ENCODE peak calls at places on chromosomes 7 and 10, in seven cellular contexts. J is PC-9, D is HL-60, B is GM12891, K is renal cortical epithelial cell, G is epithelial cell of esophagus, Y is cerebellar cortex. W is an unnamed sample.

GRCh38 chr10:78623577-78624215 is 445.1 kb upstream of the ZMIZ1 start:
- DNase-seq in J (peak), B (no peak), K (peak), Y (no peak), D (no peak), G (peak), W (no peak)

GRCh38 chr10:73446926-73447325 is 13.6 kb upstream of the MSS51 start:
- DNase-seq in D (no peak), Y (no peak), G (no peak), K (no peak), J (no peak), B (no peak), W (no peak)

GRCh38 chr7:2796358-2797352 is 47.5 kb downstream of the GNA12 start:
- DNase-seq in D (no peak), B (no peak), G (no peak), J (no peak), K (peak), Y (no peak), W (no peak)

GRCh38 chr7:25069900-25070443 is 55.1 kb downstream of the CYCS start:
- DNase-seq in B (peak), J (peak), D (peak), K (peak), G (peak), Y (peak), W (peak)

GRCh38 chr7:7642081-7642480 is 1.5 kb downstream of the UMAD1 start:
- DNase-seq in D (no peak), G (no peak), Y (peak), J (no peak), B (no peak), K (no peak), W (no peak)

GRCh38 chr10:128996092-128996491 is 470.9 kb upstream of the MGMT start:
- DNase-seq in J (no peak), Y (no peak), B (no peak), D (no peak), G (no peak), K (no peak), W (no peak)

GRCh38 chr7:18053177-18053928 is 25.7 kb upstream of the PRPS1L1 start:
- DNase-seq in G (peak), K (peak), J (no peak), Y (no peak), D (no peak), B (no peak), W (no peak)

GRCh38 chr7:78175744-78176143 is 377.2 kb downstream of the PHTF2 start:
- DNase-seq in J (no peak), G (no peak), Y (no peak), B (no peak), D (no peak), K (no peak), W (no peak)

GRCh38 chr7:128738570-128739047 is 550 bp upstream of the CALU start:
- DNase-seq in K (no peak), Y (no peak), G (no peak), D (no peak), J (no peak), B (no peak), W (no peak)

GRCh38 chr7:142123184-142123583 is 11.7 kb downstream of the MGAM2 start:
- DNase-seq in G (no peak), K (no peak), Y (no peak), D (no peak), J (no peak), B (no peak), W (no peak)

GRCh38 chr10:3486346-3487065 is 298.5 kb downstream of the KLF6 start:
- DNase-seq in Y (no peak), B (no peak), J (peak), K (peak), D (no peak), G (peak), W (peak)